ENCODE peak calls at places on chromosomes 13 and 19, in six cellular contexts. U is tibial artery, A is B cell, K is OCI-LY7, Q is GM13976, L is adrenal gland. E is an unnamed sample.
A peak's percentile ranks its signal among the peaks of the same experiment; 100 is the strongest.

GRCh38 chr19:48999481-49000325 is 6.0 kb downstream of the RUVBL2 start:
- DNase-seq in L (no peak), Q (peak; percentile 72), K (peak; percentile 78), U (no peak), A (peak; percentile 69), E (peak; percentile 77)

GRCh38 chr13:108621421-108621820 is 8.0 kb upstream of the MYO16 start:
- DNase-seq in K (no peak), U (no peak), Q (no peak), A (no peak), L (no peak), E (no peak)

GRCh38 chr19:30739394-30739793 is 367.2 kb downstream of the ZNF536 start:
- DNase-seq in U (no peak), A (no peak), L (no peak), K (no peak), Q (no peak), E (no peak)

GRCh38 chr19:52786078-52786463 is 520 bp downstream of the ZNF600 start:
- DNase-seq in Q (peak; percentile 19), A (no peak), L (peak; percentile 21), K (no peak), U (no peak), E (peak; percentile 2)

GRCh38 chr13:42968906-42969305 is 23.1 kb downstream of the EPSTI1 start:
- DNase-seq in A (no peak), L (no peak), K (no peak), U (no peak), Q (no peak), E (no peak)

GRCh38 chr13:110308377-110309158 is 1.5 kb downstream of the COL4A2 start:
- DNase-seq in L (no peak), U (peak; percentile 78), K (no peak), Q (no peak), A (no peak), E (no peak)

GRCh38 chr19:5083547-5083965 is 114.6 kb downstream of the KDM4B start:
- DNase-seq in L (no peak), Q (no peak), K (no peak), U (peak; percentile 82), A (no peak), E (no peak)

GRCh38 chr13:45301263-45301662 is 39.7 kb downstream of the TPT1 start:
- DNase-seq in K (no peak), U (no peak), Q (no peak), A (no peak), L (no peak), E (no peak)

GRCh38 chr13:109205315-109205714 is 575.9 kb downstream of the MYO16 start:
- DNase-seq in A (no peak), Q (no peak), L (no peak), K (no peak), U (no peak), E (no peak)

GRCh38 chr13:113774177-113775107 is 15.4 kb downstream of the TMEM255B start:
- DNase-seq in K (no peak), L (no peak), Q (no peak), U (no peak), A (no peak), E (no peak)

GRCh38 chr19:52464798-52465470 is 11.6 kb downstream of the ZNF578 start:
- DNase-seq in L (no peak), Q (no peak), A (no peak), K (no peak), U (no peak), E (no peak)

GRCh38 chr13:108769213-108770070 is 140.0 kb downstream of the MYO16 start:
- DNase-seq in Q (no peak), K (no peak), A (no peak), U (no peak), L (no peak), E (no peak)

GRCh38 chr19:17854061-17854460 is 5.6 kb upstream of the RPL18A start:
- DNase-seq in A (no peak), K (no peak), Q (no peak), L (no peak), U (no peak), E (no peak)

GRCh38 chr13:35994131-35994966 is 136.8 kb downstream of the DCLK1 start:
- DNase-seq in L (peak; percentile 83), U (peak; percentile 86), Q (no peak), K (no peak), A (no peak), E (no peak)

GRCh38 chr19:480016-480855 is 16.1 kb upstream of the MADCAM1 start:
- DNase-seq in U (peak; percentile 77), L (peak; percentile 78), K (no peak), Q (no peak), A (no peak), E (peak; percentile 60)

GRCh38 chr13:100976993-100977392 is 302.4 kb upstream of the TMTC4 start:
- DNase-seq in U (no peak), K (no peak), Q (no peak), L (no peak), A (no peak), E (no peak)

GRCh38 chr19:48784527-48784926 is 26.3 kb downstream of the BCAT2 start:
- DNase-seq in U (no peak), Q (no peak), L (no peak), A (no peak), K (no peak), E (no peak)

GRCh38 chr19:42092350-42092749 is 16.4 kb downstream of the ZNF574 start:
- DNase-seq in K (peak; percentile 46), A (peak; percentile 63), L (no peak), Q (no peak), U (no peak), E (peak; percentile 64)

GRCh38 chr19:5141278-5141925 is 172.5 kb downstream of the KDM4B start:
- DNase-seq in K (no peak), A (no peak), U (no peak), Q (no peak), L (no peak), E (peak; percentile 39)

GRCh38 chr19:11457831-11458230 is 22.4 kb downstream of the PRKCSH start:
- DNase-seq in Q (no peak), A (no peak), U (no peak), L (no peak), K (no peak), E (no peak)

GRCh38 chr19:9934132-9934950 is 2.0 kb downstream of the OLFM2 start:
- DNase-seq in A (peak; percentile 73), L (peak; percentile 86), Q (peak; percentile 91), K (peak; percentile 86), U (peak; percentile 77), E (peak; percentile 93)

GRCh38 chr19:15249912-15250634 is 17.8 kb upstream of the EPHX3 start:
- DNase-seq in Q (no peak), A (no peak), U (peak; percentile 95), K (no peak), L (no peak), E (no peak)

GRCh38 chr13:74246398-74246975 is 112.3 kb upstream of the KLF12 start:
- DNase-seq in L (no peak), U (no peak), K (no peak), Q (no peak), A (no peak), E (peak; percentile 78)

GRCh38 chr13:50075619-50076097 is 60.4 kb downstream of the KCNRG start:
- DNase-seq in K (peak; percentile 62), A (no peak), L (no peak), Q (no peak), U (no peak), E (no peak)

GRCh38 chr13:20902438-20903163 is at the start of gene XPO4:
- DNase-seq in A (peak; percentile 71), L (peak; percentile 80), U (peak; percentile 86), K (peak; percentile 86), Q (peak; percentile 94), E (peak; percentile 87)

GRCh38 chr13:76425930-76426329 is 460.3 kb downstream of the KCTD12 start:
- DNase-seq in A (no peak), Q (no peak), U (no peak), L (no peak), K (no peak), E (no peak)

GRCh38 chr13:110869805-110870706 is 44.8 kb downstream of the ANKRD10 start:
- DNase-seq in L (peak; percentile 95), A (no peak), Q (no peak), U (peak; percentile 98), K (no peak), E (peak; percentile 61)

GRCh38 chr19:17842663-17843313 is 5.0 kb downstream of the JAK3 start:
- DNase-seq in A (no peak), K (no peak), U (no peak), L (no peak), Q (no peak), E (no peak)

GRCh38 chr13:21672811-21673591 is 2.1 kb downstream of the FGF9 start:
- DNase-seq in K (no peak), A (no peak), L (peak; percentile 26), U (no peak), Q (peak; percentile 28), E (peak; percentile 28)

GRCh38 chr19:38952395-38953165 is 21.8 kb downstream of the MRPS12 start:
- DNase-seq in K (peak; percentile 63), L (no peak), U (no peak), Q (peak; percentile 76), A (peak; percentile 50), E (peak; percentile 56)
- TF ChIP-seq CTCF in K (peak; percentile 76), L (no peak), U (no peak), Q (peak; percentile 56), A (peak; percentile 45), E (peak; percentile 57)

DNA sequence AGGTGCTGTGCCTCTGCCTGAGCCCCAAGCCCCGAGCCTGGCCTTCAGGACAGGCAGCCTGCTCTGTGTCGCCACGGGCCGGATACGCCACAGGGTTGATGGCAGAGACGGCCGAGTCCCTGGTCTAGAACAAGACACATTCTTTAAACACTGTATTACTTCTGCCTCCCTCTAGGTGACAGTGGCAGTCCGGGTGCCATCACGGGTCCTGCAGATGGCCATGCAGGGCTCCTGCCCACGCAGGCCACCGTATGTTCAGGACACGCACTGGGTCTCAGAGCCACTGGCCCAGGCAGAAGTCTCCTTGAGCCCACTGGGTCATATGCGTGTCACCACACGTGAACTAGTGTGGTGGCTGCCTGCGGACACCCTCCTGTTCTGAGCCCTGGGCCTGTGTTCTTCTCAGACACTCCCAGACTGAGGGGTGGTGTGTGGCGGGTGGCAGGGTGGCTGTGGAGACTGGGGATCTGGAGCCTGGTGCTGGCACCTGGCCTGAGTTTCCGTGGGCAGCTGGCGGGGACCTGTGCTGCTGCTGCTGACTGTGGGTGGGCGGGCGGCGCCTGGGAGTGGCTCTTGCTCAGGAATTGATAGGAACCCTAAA is 4.4 kb downstream of the PLEKHJ1 start:
- DNase-seq in K (peak; percentile 50), Q (no peak), A (no peak), L (no peak), U (no peak), E (no peak)
- TF ChIP-seq CTCF in K (peak; percentile 61), Q (peak; percentile 4), A (no peak), L (peak; percentile 5), U (no peak), E (no peak)

GRCh38 chr19:20247016-20247683 is 80.1 kb downstream of the ZNF486 start:
- DNase-seq in K (peak; percentile 77), Q (no peak), L (peak; percentile 47), U (no peak), A (peak; percentile 51), E (peak; percentile 64)
- TF ChIP-seq CTCF in K (peak; percentile 90), Q (no peak), L (no peak), U (peak; percentile 17), A (peak; percentile 48), E (peak; percentile 41)

GRCh38 chr13:24725379-24725778 is 38.6 kb upstream of the RNF17 start:
- DNase-seq in A (no peak), U (no peak), Q (no peak), L (no peak), K (no peak), E (no peak)

GRCh38 chr13:24723206-24723605 is 40.8 kb upstream of the RNF17 start:
- DNase-seq in K (no peak), L (no peak), Q (no peak), U (no peak), A (no peak), E (no peak)

GRCh38 chr13:24724714-24725113 is 39.3 kb upstream of the RNF17 start:
- DNase-seq in U (no peak), K (no peak), Q (no peak), L (no peak), A (no peak), E (no peak)

GRCh38 chr13:24727731-24728601 is 36.0 kb upstream of the RNF17 start:
- DNase-seq in U (peak; percentile 76), L (peak; percentile 56), K (peak; percentile 86), A (peak; percentile 50), Q (peak; percentile 90), E (peak; percentile 82)
- TF ChIP-seq CTCF in U (peak; percentile 68), L (peak; percentile 73), K (peak; percentile 87), A (peak; percentile 69), Q (peak; percentile 68), E (peak; percentile 78)